ENCODE peak calls at places on chromosomes 4 and X, in six cellular contexts. Q is SK-N-SH, C is H1, K is A549, S is IMR-90, Z is HepG2. X is an unnamed sample. For H3K4me1, the result is how much of the 10 kb centered on the place peaks cover.

GRCh38 chrX:78111140-78111931 is 7.3 kb downstream of the PGK1 start:
- DNase-seq in Q (no peak), C (no peak), K (no peak), S (no peak), Z (peak), X (no peak)

GRCh38 chrX:21529771-21530170 is 128.4 kb downstream of the KLHL34 start:
- DNase-seq in Q (no peak), C (no peak), K (no peak), S (peak), Z (no peak), X (no peak)

GRCh38 chr4:76764251-76764650 is 133.7 kb downstream of the SOWAHB start:
- DNase-seq in Q (no peak), C (no peak), K (no peak), S (peak), Z (no peak), X (no peak)

GRCh38 chr4:93184093-93184492 is 644.5 kb upstream of the ATOH1 start:
- DNase-seq in Q (no peak), C (no peak), K (no peak), S (no peak), Z (no peak), X (no peak)

GRCh38 chr4:154361450-154361849 is 130.1 kb downstream of the DCHS2 start:
- DNase-seq in Q (no peak), C (no peak), K (no peak), S (no peak), Z (no peak), X (no peak)

GRCh38 chr4:7256989-7257810 is 64.9 kb downstream of the SORCS2 start:
- DNase-seq in Q (peak), C (no peak), K (no peak), S (no peak), Z (no peak), X (no peak)

GRCh38 chr4:84631573-84631972 is 48.6 kb downstream of the CDS1 start:
- DNase-seq in Q (no peak), C (no peak), K (no peak), S (no peak), Z (no peak), X (no peak)

GRCh38 chr4:145566086-145566708 is 53.0 kb upstream of the MMAA start:
- DNase-seq in Q (no peak), C (no peak), K (no peak), S (no peak), Z (no peak), X (no peak)

GRCh38 chr4:77284036-77284435 is 127.0 kb downstream of the CCNG2 start:
- DNase-seq in Q (no peak), C (no peak), K (no peak), S (no peak), Z (no peak), X (no peak)

GRCh38 chr4:10421344-10422055 is 35.7 kb downstream of the ZNF518B start:
- DNase-seq in Q (no peak), C (no peak), K (no peak), S (no peak), Z (no peak), X (no peak)

DNA sequence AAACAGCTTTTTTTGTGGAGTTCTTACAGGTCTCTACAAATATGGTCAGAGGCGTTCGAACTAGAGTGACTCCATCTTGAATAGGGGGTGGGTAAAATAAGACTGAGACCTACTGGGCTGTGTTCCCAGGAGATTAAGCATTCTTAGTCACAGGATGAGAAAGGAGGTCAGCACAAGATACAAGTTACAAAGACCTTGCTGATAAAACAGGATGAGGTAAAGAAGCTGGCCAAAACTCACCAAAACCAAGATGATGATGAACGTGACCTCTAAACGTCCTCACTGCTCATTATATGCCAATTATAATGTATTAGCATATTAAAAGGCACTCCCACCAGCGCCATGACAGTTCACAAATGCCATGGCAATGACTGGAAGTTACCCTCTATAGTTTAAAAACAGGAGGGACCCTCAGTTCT is 42.8 kb upstream of the SPP1 start:
- DNase-seq in Q (no peak), C (no peak), K (no peak), S (no peak), Z (no peak), X (no peak)
- TF ChIP-seq USF2 in Q (no peak), C (no peak), K (no peak), S (no peak), Z (no peak), X (no peak)

GRCh38 chr4:26321326-26322276 is 787 bp downstream of the RBPJ start:
- DNase-seq in Q (peak), C (peak), K (peak), S (peak), Z (peak), X (peak)

GRCh38 chr4:26326791-26327190 is 6.0 kb downstream of the RBPJ start:
- DNase-seq in Q (no peak), C (no peak), K (no peak), S (peak), Z (no peak), X (no peak)

GRCh38 chr4:26322349-26322748 is 1.5 kb downstream of the RBPJ start:
- DNase-seq in Q (no peak), C (no peak), K (no peak), S (no peak), Z (no peak), X (no peak)

GRCh38 chr4:26325191-26325590 is 4.4 kb downstream of the RBPJ start:
- DNase-seq in Q (peak), C (no peak), K (peak), S (peak), Z (peak), X (no peak)

GRCh38 chr4:26323807-26324206 is 3.0 kb downstream of the RBPJ start:
- DNase-seq in Q (no peak), C (no peak), K (no peak), S (peak), Z (no peak), X (no peak)
- H3K4me1 ChIP-seq in Q (under half), C (under half), K (under half), S (under half), Z (under half), X (under half)

DNA sequence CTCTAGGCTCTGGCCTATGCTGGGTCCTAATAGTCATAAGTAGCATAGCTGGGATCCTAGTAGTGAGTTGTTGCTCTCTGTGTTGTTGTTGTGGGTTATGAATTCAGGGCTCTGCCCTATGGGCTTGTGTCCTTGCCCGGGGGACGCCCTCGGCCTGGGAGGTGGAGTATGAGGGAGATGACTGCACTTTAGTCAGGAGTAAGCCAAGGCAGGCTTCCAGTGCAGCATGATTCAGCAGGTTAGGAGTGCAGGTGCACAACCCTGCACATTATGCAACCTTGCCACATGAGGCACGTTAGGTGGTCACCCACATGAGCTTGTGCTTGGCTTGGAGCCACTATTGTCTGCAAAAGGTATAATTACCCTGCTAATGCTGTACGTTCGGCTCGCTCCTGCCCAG is 58.4 kb upstream of the CCDC149 start:
- DNase-seq in Q (no peak), C (no peak), K (no peak), S (no peak), Z (peak), X (no peak)
- TF ChIP-seq USF2 in Q (no peak), C (no peak), K (no peak), S (no peak), Z (no peak), X (no peak)

DNA sequence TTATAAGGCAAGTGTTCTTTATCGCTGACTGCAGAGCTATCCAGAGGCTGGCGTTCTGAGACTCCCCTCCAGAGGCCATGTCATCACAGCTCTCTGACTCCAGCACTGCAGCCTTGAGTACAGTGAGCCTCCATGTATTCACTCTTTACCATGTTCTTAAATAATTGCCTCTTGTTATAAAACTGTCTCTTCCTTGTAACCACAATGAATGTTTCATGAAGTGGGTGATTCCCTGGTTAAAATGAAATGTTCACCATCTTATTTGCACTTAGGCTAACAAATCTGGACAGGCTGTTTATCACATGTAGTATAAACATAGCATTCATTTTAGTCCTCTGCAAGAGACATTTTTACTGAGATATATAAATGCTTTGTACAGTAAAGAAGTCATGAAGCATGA is 43.8 kb downstream of the GUCY1B1 start:
- DNase-seq in Q (no peak), C (no peak), K (no peak), S (peak), Z (no peak), X (no peak)
- H3K4me1 ChIP-seq in Q (under half), C (under half), K (under half), S (under half), Z (under half), X (under half)

GRCh38 chr4:137755033-137755471 is 222.8 kb upstream of the PCDH18 start:
- DNase-seq in Q (no peak), C (no peak), K (peak), S (peak), Z (no peak), X (no peak)
- TF ChIP-seq USF2 in Q (no peak), C (no peak), K (no peak), S (no peak), Z (no peak), X (no peak)

DNA sequence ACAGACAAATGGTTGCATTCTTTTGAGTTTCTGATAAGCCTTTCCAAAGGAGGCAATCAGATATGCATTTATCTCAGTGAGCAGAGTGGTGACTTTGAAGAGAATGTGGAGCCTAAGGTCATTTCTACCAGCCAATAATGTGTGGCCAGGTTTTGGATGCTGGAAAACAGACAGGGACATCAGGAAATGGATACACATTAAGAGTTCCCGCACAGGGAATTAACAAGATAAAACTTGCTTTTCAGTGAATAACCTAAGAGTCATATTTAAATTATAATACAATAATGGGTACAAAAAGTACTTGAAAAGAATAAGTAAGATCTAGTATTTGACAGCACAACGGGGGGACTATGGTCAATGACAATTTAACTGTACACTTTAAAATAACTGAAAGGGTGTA is 492.3 kb upstream of the FAM241A start:
- DNase-seq in Q (no peak), C (no peak), K (no peak), S (no peak), Z (no peak), X (no peak)
- H3K4me1 ChIP-seq in Q (under half), C (under half), K (under half), S (under half), Z (under half), X (under half)

DNA sequence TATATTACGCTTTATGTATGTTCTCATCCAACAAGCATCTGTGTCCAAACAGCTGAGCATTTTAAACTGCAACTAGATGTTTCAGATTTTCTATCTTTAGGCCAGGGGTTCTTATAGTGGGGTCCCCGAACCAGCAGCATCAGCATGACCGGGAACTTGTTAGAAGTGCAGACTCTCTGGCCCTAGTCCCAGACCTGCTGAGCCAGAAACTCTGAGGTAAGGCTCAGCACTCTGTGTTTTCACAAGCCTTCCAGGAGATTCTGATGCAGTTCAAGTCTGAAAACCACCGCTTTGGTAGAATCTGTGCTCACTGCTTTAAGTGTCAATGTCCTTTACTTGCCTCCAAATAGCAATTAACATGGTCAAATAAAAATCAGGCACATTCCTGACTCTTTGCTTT is 266.2 kb upstream of the CASK start:
- DNase-seq in Q (no peak), C (no peak), K (no peak), S (no peak), Z (no peak), X (no peak)
- TF ChIP-seq USF2 in Q (no peak), C (no peak), K (no peak), S (no peak), Z (no peak), X (no peak)

GRCh38 chr4:158824425-158825274 is 55.8 kb downstream of the FNIP2 start:
- DNase-seq in Q (peak), C (no peak), K (no peak), S (peak), Z (no peak), X (no peak)
- H3K4me1 ChIP-seq in Q (under half), C (under half), K (under half), S (under half), Z (half or more), X (half or more)

DNA sequence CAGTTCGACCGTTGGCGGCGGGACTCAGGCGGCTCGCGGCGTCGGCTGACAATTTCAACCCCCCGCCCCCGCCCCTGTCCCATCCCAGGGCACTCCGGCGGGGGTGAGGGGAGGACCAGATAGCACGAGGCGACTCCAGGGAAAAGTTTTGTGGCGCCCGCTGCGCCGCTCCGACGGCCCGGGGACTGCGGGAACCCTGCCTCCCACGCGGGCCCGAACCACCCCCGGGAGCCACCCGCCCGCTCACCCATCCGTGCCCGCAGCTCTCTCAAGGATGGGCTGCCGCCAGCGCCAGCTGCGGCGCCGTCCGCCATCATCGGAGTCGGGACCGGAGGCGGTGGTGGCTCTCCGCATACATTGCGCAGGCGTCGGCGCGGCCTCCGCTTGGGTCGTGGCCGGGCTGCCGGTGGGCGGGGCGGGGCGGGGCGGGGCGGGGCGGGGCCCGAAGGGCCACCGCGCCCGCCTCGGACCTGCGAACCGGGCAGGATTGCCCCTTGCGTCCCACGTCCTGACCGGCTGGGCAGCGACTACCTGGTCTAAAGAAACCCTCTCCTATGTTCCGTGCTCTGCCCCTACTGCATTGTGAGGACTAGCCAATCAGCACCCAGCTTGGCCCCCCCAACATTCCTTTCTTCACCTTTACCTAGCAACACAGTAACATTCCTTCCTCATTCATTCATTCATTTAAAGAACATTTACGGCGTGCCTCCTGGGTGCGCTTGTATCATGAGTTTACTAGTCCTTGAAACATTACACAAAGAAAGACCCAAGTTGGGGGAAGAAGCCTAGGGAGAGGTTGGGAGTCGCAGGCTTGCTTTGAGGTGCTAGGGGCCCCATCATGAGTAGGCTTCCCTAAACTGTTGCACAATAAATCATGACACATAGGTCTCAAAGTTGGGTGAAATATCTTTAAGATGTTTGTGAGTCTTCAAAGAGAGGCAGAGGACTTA is at the start of gene MAP7D3:
- DNase-seq in Q (peak), C (peak), K (peak), S (peak), Z (no peak), X (peak)
- TF ChIP-seq USF2 in Q (no peak), C (no peak), K (no peak), S (no peak), Z (no peak), X (no peak)

X was measured in K562.